ENCODE peak calls at places on chromosomes 6 and 20, in nine cellular contexts. T is mammary epithelial cell, Y is ovary, L is SK-N-SH, A is heart left ventricle, M is psoas muscle, F is fibroblast of lung, J is OCI-LY7, W is uterus. C is an unnamed sample.

GRCh38 chr6:146359123-146359522 is 184.5 kb upstream of the RAB32 start:
- DNase-seq in M (no peak), T (no peak), W (no peak), L (no peak), J (no peak), A (no peak), Y (no peak), F (no peak), C (no peak)

GRCh38 chr6:92460133-92460532 is 959.2 kb downstream of the EPHA7 start:
- DNase-seq in M (no peak), J (no peak), Y (no peak), T (no peak), L (no peak), W (no peak), F (peak), A (no peak), C (no peak)

GRCh38 chr6:34248198-34248726 is 544 bp downstream of the SMIM29 start:
- DNase-seq in Y (peak), L (peak), J (peak), W (peak), M (peak), F (peak), T (peak), A (peak), C (no peak)

GRCh38 chr6:142874676-142875075 is 70.3 kb downstream of the HIVEP2 start:
- DNase-seq in Y (no peak), L (no peak), W (no peak), M (no peak), F (no peak), J (no peak), A (no peak), T (no peak), C (no peak)

GRCh38 chr20:44409132-44409600 is 53.7 kb downstream of the HNF4A start:
- DNase-seq in T (peak), M (no peak), J (no peak), F (peak), L (no peak), Y (peak), W (no peak), A (no peak), C (peak)

GRCh38 chr20:29297411-29298270 is 1959.8 kb upstream of the DEFB115 start:
- DNase-seq in M (no peak), Y (no peak), A (no peak), L (no peak), T (no peak), F (no peak), J (no peak), W (no peak), C (no peak)

GRCh38 chr20:36542019-36542488 is 735 bp downstream of the MYL9 start:
- DNase-seq in A (peak), J (no peak), T (no peak), F (peak), M (peak), Y (peak), W (peak), L (peak), C (no peak)

GRCh38 chr6:91340998-91341397 is 754.1 kb upstream of the MAP3K7 start:
- DNase-seq in L (no peak), Y (no peak), T (no peak), A (no peak), W (no peak), F (no peak), J (no peak), M (no peak), C (no peak)

GRCh38 chr6:37202788-37203491 is 33.0 kb downstream of the PIM1 start:
- DNase-seq in A (no peak), M (no peak), W (no peak), Y (no peak), J (no peak), T (no peak), L (no peak), F (no peak), C (no peak)

GRCh38 chr6:125598422-125598821 is 151.0 kb upstream of the HEY2 start:
- DNase-seq in J (no peak), L (no peak), A (peak), M (peak), T (peak), F (peak), W (peak), Y (no peak), C (peak)

GRCh38 chr6:2990932-2991506 is 8.7 kb upstream of the NQO2 start:
- DNase-seq in F (no peak), L (no peak), T (peak), J (no peak), A (no peak), M (no peak), W (no peak), Y (no peak), C (no peak)

GRCh38 chr6:134663800-134664535 is 285.9 kb downstream of the ALDH8A1 start:
- DNase-seq in M (no peak), W (no peak), J (no peak), T (no peak), L (no peak), F (no peak), A (no peak), Y (peak), C (no peak)

GRCh38 chr6:2656460-2657064 is 94.2 kb downstream of the MYLK4 start:
- DNase-seq in J (no peak), T (no peak), A (no peak), M (no peak), W (no peak), Y (no peak), L (no peak), F (no peak), C (no peak)

GRCh38 chr6:160160450-160160849 is 38.8 kb downstream of the SLC22A1 start:
- DNase-seq in A (no peak), Y (no peak), L (no peak), M (no peak), F (peak), W (no peak), J (no peak), T (no peak), C (no peak)

GRCh38 chr20:38271609-38272120 is 11.1 kb upstream of the KIAA1755 start:
- DNase-seq in J (no peak), L (no peak), Y (no peak), A (no peak), W (no peak), F (no peak), M (no peak), T (no peak), C (no peak)

GRCh38 chr6:57432919-57433684 is 115.7 kb downstream of the PRIM2 start:
- DNase-seq in F (peak), A (no peak), M (no peak), T (no peak), W (no peak), L (no peak), J (no peak), Y (no peak), C (no peak)

GRCh38 chr6:22717906-22718305 is 148.5 kb downstream of the HDGFL1 start:
- DNase-seq in F (no peak), A (no peak), Y (no peak), T (no peak), J (no peak), L (no peak), M (peak), W (peak), C (no peak)

GRCh38 chr6:51930602-51931001 is 156.8 kb downstream of the PKHD1 start:
- DNase-seq in A (no peak), L (no peak), M (no peak), J (no peak), W (no peak), T (no peak), F (no peak), Y (no peak), C (no peak)
- H3K27ac ChIP-seq in A (no peak), L (no peak), M (no peak), J (no peak), W (no peak), T (no peak), F (no peak), Y (no peak), C (no peak)

DNA sequence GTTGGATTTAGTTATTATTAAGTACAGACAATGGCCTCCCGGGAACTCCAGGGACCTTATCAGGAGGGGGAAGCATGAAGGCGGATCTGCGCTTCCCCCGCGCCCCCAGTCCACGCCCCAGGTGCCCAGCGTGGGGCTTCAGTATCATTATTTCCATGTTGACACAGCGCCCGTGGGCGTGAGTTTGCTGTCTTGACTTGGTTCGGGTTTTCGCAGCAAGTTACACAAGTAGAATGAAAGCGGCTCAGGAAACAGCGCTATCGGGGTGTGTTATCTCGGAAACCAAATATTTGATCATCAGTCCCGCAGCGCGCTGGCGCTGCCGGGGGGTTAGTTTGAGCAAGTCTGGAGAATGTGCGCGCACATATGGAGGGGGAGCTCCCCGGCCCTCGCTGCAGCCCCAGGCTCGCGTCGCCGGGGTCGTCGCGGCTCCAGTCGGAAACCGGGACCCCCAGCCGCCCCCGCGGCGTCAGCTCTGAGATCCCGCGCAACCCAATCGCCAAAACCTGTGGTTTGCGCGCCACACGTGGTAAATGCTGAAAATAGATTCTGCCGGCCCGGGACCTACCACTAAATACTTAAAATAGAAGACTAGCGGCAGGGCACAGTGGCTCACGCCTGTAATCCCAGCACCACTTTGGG is 2.2 kb downstream of the BMP7 start:
- DNase-seq in A (no peak), M (no peak), L (no peak), W (no peak), T (no peak), F (no peak), Y (no peak), J (no peak), C (no peak)
- TF ChIP-seq CTCF in A (no peak), M (no peak), L (no peak), W (no peak), T (no peak), F (no peak), Y (no peak), J (peak), C (no peak)

GRCh38 chr20:23652926-23653325 is 15.2 kb upstream of the CST3 start:
- DNase-seq in W (no peak), F (no peak), Y (no peak), A (no peak), T (no peak), L (no peak), J (no peak), M (no peak), C (no peak)

GRCh38 chr20:23654005-23654404 is 16.2 kb upstream of the CST3 start:
- DNase-seq in W (no peak), M (no peak), A (no peak), Y (no peak), F (no peak), J (no peak), L (no peak), T (peak), C (peak)

GRCh38 chr20:23652371-23652770 is 14.6 kb upstream of the CST3 start:
- DNase-seq in J (no peak), Y (no peak), L (no peak), F (no peak), W (no peak), T (peak), A (no peak), M (no peak), C (no peak)

GRCh38 chr20:23654722-23655121 is 17.0 kb upstream of the CST3 start:
- DNase-seq in W (no peak), A (no peak), J (no peak), F (no peak), M (no peak), Y (no peak), T (no peak), L (no peak), C (no peak)

GRCh38 chr20:23653400-23653938 is 15.7 kb upstream of the CST3 start:
- DNase-seq in Y (no peak), A (no peak), L (no peak), J (no peak), T (no peak), F (no peak), M (no peak), W (no peak), C (no peak)
- H3K27ac ChIP-seq in Y (no peak), A (peak), L (no peak), J (no peak), T (no peak), F (no peak), M (no peak), W (no peak), C (peak)

GRCh38 chr20:7108929-7109328 is 341.4 kb downstream of the BMP2 start:
- DNase-seq in Y (no peak), J (no peak), A (no peak), W (no peak), L (no peak), T (no peak), F (no peak), M (no peak), C (no peak)

DNA sequence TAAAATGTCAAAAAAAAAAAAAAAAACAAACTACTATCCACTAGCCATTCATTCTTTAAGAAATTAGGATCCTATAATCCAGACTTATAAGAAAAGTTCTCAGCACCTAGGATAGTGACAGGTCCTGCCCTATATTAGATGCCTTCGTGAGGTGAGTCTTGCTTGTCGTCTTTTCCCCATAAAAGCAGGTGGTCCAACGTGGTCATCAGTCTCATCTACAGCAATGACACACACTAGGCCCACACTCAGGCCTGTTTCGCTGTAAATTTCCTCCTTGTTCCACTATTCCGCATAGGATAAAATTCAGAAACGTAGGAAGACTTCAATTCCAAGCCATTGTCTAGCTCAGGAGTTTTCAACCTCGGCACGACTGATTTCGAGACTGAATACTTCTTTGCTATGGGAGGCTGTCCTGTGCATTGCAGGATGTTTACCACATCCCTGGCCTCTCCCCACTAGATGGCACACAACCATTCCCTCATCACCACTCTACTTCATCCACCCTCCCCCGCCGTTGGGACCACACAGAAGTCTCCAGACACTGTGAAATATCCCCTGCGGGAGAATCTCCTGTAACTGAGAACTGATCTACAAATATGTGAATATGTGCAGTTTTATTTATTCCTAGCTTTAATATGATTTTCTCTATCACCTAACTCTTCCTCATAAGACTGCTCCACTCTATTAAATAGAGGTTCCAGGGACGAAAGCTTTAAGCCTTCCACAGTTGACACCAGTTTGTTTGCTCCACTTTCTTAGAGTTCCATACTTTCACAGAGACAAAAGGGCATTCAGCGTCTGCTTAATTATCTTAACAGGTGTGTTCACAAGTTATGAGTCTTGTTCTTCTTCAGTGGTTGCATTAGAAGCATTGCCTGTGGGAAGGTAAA is 346.3 kb downstream of the BMP2 start:
- DNase-seq in F (peak), A (peak), Y (no peak), W (no peak), M (peak), J (peak), T (peak), L (peak), C (peak)
- TF ChIP-seq CTCF in F (peak), A (peak), Y (no peak), W (no peak), M (peak), J (peak), T (peak), L (peak), C (peak)

C was measured in RWPE1.